ENCODE peak calls at places on chromosomes 1 and 21, in eight cellular contexts. D is SHP77; E is NCI-H1105 treated with DMSO at 0.1 percent for 48 hours; Y is stimulated activated CD4-positive, alpha-beta T cell treated with anti-CD3 and anti-CD28 coated beads, Interleukin-12 subunit alpha, Interleukin-12 subunit beta, amount 100 ng/mL, for 4 hours; U is neuronal stem cell; V is activated naive CD8-positive, alpha-beta T cell treated with anti-CD3 and anti-CD28 coated beads for 36 hours; A is EL; T is GM04504. H is an unnamed sample.

GRCh38 chr1:235783148-235783776 is 83.4 kb downstream of the LYST start:
- DNase-seq in V (no peak), Y (no peak), A (peak; percentile 69), T (no peak), D (peak; percentile 33), E (peak; percentile 45), U (peak; percentile 6), H (peak; percentile 17)

GRCh38 chr1:227560814-227561213 is 2.5 kb upstream of the ZNF678 start:
- DNase-seq in T (no peak), U (no peak), Y (no peak), A (no peak), E (no peak), D (no peak), V (no peak), H (no peak)

GRCh38 chr1:184156521-184157395 is 105.2 kb downstream of the TSEN15 start:
- DNase-seq in E (no peak), U (no peak), V (no peak), D (no peak), A (peak; percentile 72), Y (no peak), T (no peak), H (no peak)

GRCh38 chr1:6084781-6085495 is 39.2 kb downstream of the KCNAB2 start:
- DNase-seq in A (no peak), V (no peak), T (no peak), E (no peak), U (no peak), Y (no peak), D (no peak), H (no peak)

GRCh38 chr1:22311461-22311860 is 140.2 kb upstream of the ZBTB40 start:
- DNase-seq in A (no peak), E (no peak), Y (no peak), V (no peak), D (no peak), U (no peak), T (no peak), H (no peak)

GRCh38 chr1:179031855-179032513 is 6.3 kb downstream of the FAM20B start:
- DNase-seq in E (no peak), Y (no peak), A (peak; percentile 71), U (no peak), V (no peak), D (no peak), T (no peak), H (no peak)

GRCh38 chr1:55898191-55898590 is 681.2 kb downstream of the PLPP3 start:
- DNase-seq in A (peak; percentile 47), E (no peak), U (no peak), Y (no peak), T (peak; percentile 86), D (no peak), V (no peak), H (no peak)

GRCh38 chr21:31012133-31013089 is 25.9 kb downstream of the KRTAP19-8 start:
- DNase-seq in Y (no peak), V (no peak), U (no peak), T (no peak), E (no peak), D (no peak), A (no peak), H (no peak)

H was measured in HFF-Myc.